ENCODE peak calls at places on chromosomes 6 and 20, in four cellular contexts. One of them, this sample, is unnamed.

GRCh38 chr20:32519367-32519730 is 65.8 kb downstream of the NOL4L start:
- DNase-seq in right atrium auricular region: no peak
- DNase-seq in Peyer's patch: no peak
- DNase-seq in CD4-positive, CD25-positive, alpha-beta regulatory T cell: no peak
- DNase-seq in this sample: no peak

GRCh38 chr6:75488026-75488425 is 5.6 kb downstream of the FILIP1 start:
- DNase-seq in CD4-positive, CD25-positive, alpha-beta regulatory T cell: no peak
- DNase-seq in right atrium auricular region: no peak
- DNase-seq in Peyer's patch: no peak
- DNase-seq in this sample: peak

GRCh38 chr6:84872996-84873395 is 108.6 kb upstream of the TBX18 start:
- DNase-seq in CD4-positive, CD25-positive, alpha-beta regulatory T cell: no peak
- DNase-seq in Peyer's patch: no peak
- DNase-seq in right atrium auricular region: no peak
- DNase-seq in this sample: peak

GRCh38 chr20:35539756-35540212 is 2.1 kb upstream of the ERGIC3 start:
- DNase-seq in CD4-positive, CD25-positive, alpha-beta regulatory T cell: peak
- DNase-seq in Peyer's patch: peak
- DNase-seq in right atrium auricular region: no peak
- DNase-seq in this sample: no peak

GRCh38 chr6:55276745-55277627 is 50.3 kb upstream of the GFRAL start:
- DNase-seq in Peyer's patch: no peak
- DNase-seq in CD4-positive, CD25-positive, alpha-beta regulatory T cell: no peak
- DNase-seq in right atrium auricular region: no peak
- DNase-seq in this sample: peak

GRCh38 chr6:163457637-163458561 is 43.4 kb downstream of the QKI start:
- DNase-seq in CD4-positive, CD25-positive, alpha-beta regulatory T cell: peak
- DNase-seq in right atrium auricular region: no peak
- DNase-seq in Peyer's patch: no peak
- DNase-seq in this sample: no peak

GRCh38 chr6:148370171-148370570 is 27.5 kb downstream of the SASH1 start:
- DNase-seq in right atrium auricular region: no peak
- DNase-seq in CD4-positive, CD25-positive, alpha-beta regulatory T cell: no peak
- DNase-seq in Peyer's patch: no peak
- DNase-seq in this sample: no peak

GRCh38 chr6:40171343-40171742 is 237.1 kb upstream of the MOCS1 start:
- DNase-seq in CD4-positive, CD25-positive, alpha-beta regulatory T cell: no peak
- DNase-seq in right atrium auricular region: no peak
- DNase-seq in Peyer's patch: no peak
- DNase-seq in this sample: no peak

GRCh38 chr6:87391334-87391733 is 16.4 kb upstream of the CFAP206 start:
- DNase-seq in right atrium auricular region: no peak
- DNase-seq in Peyer's patch: no peak
- DNase-seq in CD4-positive, CD25-positive, alpha-beta regulatory T cell: no peak
- DNase-seq in this sample: no peak

GRCh38 chr6:107786179-107786578 is 37.9 kb downstream of the SCML4 start:
- DNase-seq in right atrium auricular region: no peak
- DNase-seq in Peyer's patch: peak
- DNase-seq in CD4-positive, CD25-positive, alpha-beta regulatory T cell: no peak
- DNase-seq in this sample: no peak

GRCh38 chr6:83480470-83480869 is 31.9 kb upstream of the PRSS35 start:
- DNase-seq in CD4-positive, CD25-positive, alpha-beta regulatory T cell: no peak
- DNase-seq in right atrium auricular region: no peak
- DNase-seq in Peyer's patch: no peak
- DNase-seq in this sample: no peak

GRCh38 chr6:96391776-96392175 is 129.8 kb upstream of the UFL1 start:
- DNase-seq in Peyer's patch: no peak
- DNase-seq in CD4-positive, CD25-positive, alpha-beta regulatory T cell: no peak
- DNase-seq in right atrium auricular region: no peak
- DNase-seq in this sample: peak

GRCh38 chr6:136405410-136406029 is 115.9 kb upstream of the BCLAF1 start:
- DNase-seq in right atrium auricular region: no peak
- DNase-seq in CD4-positive, CD25-positive, alpha-beta regulatory T cell: no peak
- DNase-seq in Peyer's patch: no peak
- DNase-seq in this sample: no peak

GRCh38 chr20:32470025-32470861 is 112.1 kb downstream of the ASXL1 start:
- DNase-seq in CD4-positive, CD25-positive, alpha-beta regulatory T cell: no peak
- DNase-seq in Peyer's patch: no peak
- DNase-seq in right atrium auricular region: peak
- DNase-seq in this sample: no peak

GRCh38 chr6:96542702-96543101 is 20.2 kb upstream of the FHL5 start:
- DNase-seq in right atrium auricular region: no peak
- DNase-seq in CD4-positive, CD25-positive, alpha-beta regulatory T cell: peak
- DNase-seq in Peyer's patch: no peak
- DNase-seq in this sample: no peak

GRCh38 chr20:25364879-25365699 is 25.5 kb downstream of the ABHD12 start:
- DNase-seq in CD4-positive, CD25-positive, alpha-beta regulatory T cell: no peak
- DNase-seq in Peyer's patch: no peak
- DNase-seq in right atrium auricular region: no peak
- DNase-seq in this sample: no peak

GRCh38 chr20:25361287-25361683 is 29.4 kb downstream of the ABHD12 start:
- DNase-seq in Peyer's patch: no peak
- DNase-seq in right atrium auricular region: no peak
- DNase-seq in CD4-positive, CD25-positive, alpha-beta regulatory T cell: no peak
- DNase-seq in this sample: no peak

GRCh38 chr20:25360631-25361286 is 29.9 kb downstream of the ABHD12 start:
- DNase-seq in CD4-positive, CD25-positive, alpha-beta regulatory T cell: no peak
- DNase-seq in right atrium auricular region: no peak
- DNase-seq in Peyer's patch: no peak
- DNase-seq in this sample: no peak

GRCh38 chr20:25368526-25368925 is 22.1 kb downstream of the ABHD12 start:
- DNase-seq in right atrium auricular region: no peak
- DNase-seq in CD4-positive, CD25-positive, alpha-beta regulatory T cell: no peak
- DNase-seq in Peyer's patch: no peak
- DNase-seq in this sample: no peak

DNA sequence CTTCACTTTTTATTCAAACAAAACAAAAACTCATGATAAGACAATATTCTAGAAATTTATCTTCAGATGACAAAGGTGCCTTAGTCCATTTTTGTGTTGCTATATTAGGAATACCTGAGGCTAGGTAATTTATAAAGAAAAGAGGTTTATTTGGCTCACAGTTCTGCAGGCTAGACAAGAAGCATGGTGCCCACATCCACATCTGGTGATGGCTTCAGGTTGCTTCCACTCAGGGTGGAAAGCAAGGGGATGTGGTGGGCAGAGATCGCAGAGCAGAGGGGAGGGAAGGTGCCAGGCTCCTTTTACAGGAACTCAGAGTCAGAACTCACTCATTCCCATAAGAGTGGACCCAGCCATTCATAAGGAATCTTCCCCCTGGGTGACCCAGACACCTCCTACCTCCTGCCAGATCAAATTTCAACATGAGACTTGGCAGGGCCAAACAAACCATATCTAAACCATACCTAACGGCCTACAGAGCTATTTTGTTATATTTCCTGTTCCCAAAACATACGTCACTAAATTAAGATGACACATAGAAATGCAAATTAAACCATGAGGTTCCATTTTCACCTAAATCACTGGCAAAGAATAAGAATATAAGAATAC is 26.4 kb downstream of the ABHD12 start:
- DNase-seq in CD4-positive, CD25-positive, alpha-beta regulatory T cell: no peak
- DNase-seq in right atrium auricular region: no peak
- DNase-seq in Peyer's patch: no peak
- DNase-seq in this sample: no peak
- H3K27ac ChIP-seq in CD4-positive, CD25-positive, alpha-beta regulatory T cell: no peak
- H3K27ac ChIP-seq in right atrium auricular region: no peak
- H3K27ac ChIP-seq in Peyer's patch: no peak
- H3K27ac ChIP-seq in this sample: no peak

GRCh38 chr6:90365565-90366219 is 69.0 kb upstream of the BACH2 start:
- DNase-seq in CD4-positive, CD25-positive, alpha-beta regulatory T cell: no peak
- DNase-seq in Peyer's patch: no peak
- DNase-seq in right atrium auricular region: no peak
- DNase-seq in this sample: no peak

GRCh38 chr6:90369024-90369519 is 72.4 kb upstream of the BACH2 start:
- DNase-seq in Peyer's patch: no peak
- DNase-seq in CD4-positive, CD25-positive, alpha-beta regulatory T cell: no peak
- DNase-seq in right atrium auricular region: peak
- DNase-seq in this sample: no peak

GRCh38 chr6:90369651-90370050 is 73.0 kb upstream of the BACH2 start:
- DNase-seq in Peyer's patch: no peak
- DNase-seq in right atrium auricular region: no peak
- DNase-seq in CD4-positive, CD25-positive, alpha-beta regulatory T cell: no peak
- DNase-seq in this sample: no peak

GRCh38 chr6:90368601-90369000 is 72.0 kb upstream of the BACH2 start:
- DNase-seq in Peyer's patch: no peak
- DNase-seq in CD4-positive, CD25-positive, alpha-beta regulatory T cell: no peak
- DNase-seq in right atrium auricular region: no peak
- DNase-seq in this sample: no peak

GRCh38 chr6:90368001-90368400 is 71.4 kb upstream of the BACH2 start:
- DNase-seq in right atrium auricular region: no peak
- DNase-seq in Peyer's patch: no peak
- DNase-seq in CD4-positive, CD25-positive, alpha-beta regulatory T cell: no peak
- DNase-seq in this sample: no peak
- H3K27ac ChIP-seq in right atrium auricular region: no peak
- H3K27ac ChIP-seq in Peyer's patch: no peak
- H3K27ac ChIP-seq in CD4-positive, CD25-positive, alpha-beta regulatory T cell: no peak
- H3K27ac ChIP-seq in this sample: no peak

GRCh38 chr20:60073504-60073903 is 115.3 kb downstream of the CDH26 start:
- DNase-seq in Peyer's patch: no peak
- DNase-seq in CD4-positive, CD25-positive, alpha-beta regulatory T cell: no peak
- DNase-seq in right atrium auricular region: no peak
- DNase-seq in this sample: no peak

GRCh38 chr20:60074276-60074675 is 116.1 kb downstream of the CDH26 start:
- DNase-seq in Peyer's patch: no peak
- DNase-seq in right atrium auricular region: no peak
- DNase-seq in CD4-positive, CD25-positive, alpha-beta regulatory T cell: no peak
- DNase-seq in this sample: no peak

GRCh38 chr20:60080401-60080800 is 122.2 kb downstream of the CDH26 start:
- DNase-seq in Peyer's patch: no peak
- DNase-seq in CD4-positive, CD25-positive, alpha-beta regulatory T cell: no peak
- DNase-seq in right atrium auricular region: no peak
- DNase-seq in this sample: no peak

GRCh38 chr20:60073086-60073485 is 114.9 kb downstream of the CDH26 start:
- DNase-seq in CD4-positive, CD25-positive, alpha-beta regulatory T cell: no peak
- DNase-seq in Peyer's patch: no peak
- DNase-seq in right atrium auricular region: no peak
- DNase-seq in this sample: no peak

DNA sequence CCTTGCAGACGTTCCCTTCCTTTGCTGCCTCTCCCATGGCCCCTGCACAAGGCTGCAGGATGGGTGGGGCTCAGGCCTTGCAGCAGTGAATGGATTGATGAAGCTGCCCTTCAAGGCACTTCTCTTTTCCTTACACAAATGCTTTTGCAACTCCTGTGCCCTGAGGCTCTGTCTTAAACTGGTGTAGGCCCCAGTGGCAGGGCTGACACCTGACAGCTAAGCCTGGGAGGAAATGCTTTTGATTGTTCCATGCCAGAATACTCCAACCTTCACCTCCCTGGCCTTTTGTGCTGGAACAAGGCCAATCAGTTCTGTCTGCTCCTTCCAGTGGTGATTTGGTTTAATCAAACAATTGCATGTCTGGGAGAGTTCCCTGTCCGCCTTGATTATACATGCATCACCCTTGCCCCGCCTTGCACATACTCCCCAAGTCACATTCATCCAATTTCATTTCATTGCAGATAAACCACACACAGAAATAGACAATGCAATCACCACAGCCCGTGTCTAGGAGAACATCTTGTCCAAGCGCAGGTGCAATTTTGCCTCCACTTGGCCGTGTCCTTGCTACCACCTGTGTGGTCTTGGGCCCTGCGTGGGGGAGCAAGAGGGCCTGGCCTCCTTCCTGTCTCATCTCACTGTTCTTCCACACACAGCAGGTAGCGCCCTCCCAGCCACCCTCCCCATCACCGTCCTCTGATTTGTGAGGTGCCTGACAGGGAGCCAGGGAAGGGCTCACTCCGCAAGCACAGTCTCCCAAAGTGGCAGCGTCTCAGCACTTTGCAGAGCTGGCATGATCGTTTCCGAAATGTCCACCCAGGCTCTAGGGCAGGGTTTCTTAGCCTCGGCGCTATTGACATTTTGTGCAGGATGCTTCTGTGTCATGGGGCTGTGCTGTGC is 120.4 kb downstream of the CDH26 start:
- DNase-seq in right atrium auricular region: no peak
- DNase-seq in Peyer's patch: no peak
- DNase-seq in CD4-positive, CD25-positive, alpha-beta regulatory T cell: no peak
- DNase-seq in this sample: no peak
- H3K27ac ChIP-seq in right atrium auricular region: no peak
- H3K27ac ChIP-seq in Peyer's patch: no peak
- H3K27ac ChIP-seq in CD4-positive, CD25-positive, alpha-beta regulatory T cell: no peak
- H3K27ac ChIP-seq in this sample: no peak

GRCh38 chr20:44695295-44696230 is 19.6 kb upstream of the CCN5 start:
- DNase-seq in Peyer's patch: no peak
- DNase-seq in right atrium auricular region: no peak
- DNase-seq in CD4-positive, CD25-positive, alpha-beta regulatory T cell: no peak
- DNase-seq in this sample: no peak
- H3K27ac ChIP-seq in Peyer's patch: peak
- H3K27ac ChIP-seq in right atrium auricular region: peak
- H3K27ac ChIP-seq in CD4-positive, CD25-positive, alpha-beta regulatory T cell: no peak
- H3K27ac ChIP-seq in this sample: no peak

DNA sequence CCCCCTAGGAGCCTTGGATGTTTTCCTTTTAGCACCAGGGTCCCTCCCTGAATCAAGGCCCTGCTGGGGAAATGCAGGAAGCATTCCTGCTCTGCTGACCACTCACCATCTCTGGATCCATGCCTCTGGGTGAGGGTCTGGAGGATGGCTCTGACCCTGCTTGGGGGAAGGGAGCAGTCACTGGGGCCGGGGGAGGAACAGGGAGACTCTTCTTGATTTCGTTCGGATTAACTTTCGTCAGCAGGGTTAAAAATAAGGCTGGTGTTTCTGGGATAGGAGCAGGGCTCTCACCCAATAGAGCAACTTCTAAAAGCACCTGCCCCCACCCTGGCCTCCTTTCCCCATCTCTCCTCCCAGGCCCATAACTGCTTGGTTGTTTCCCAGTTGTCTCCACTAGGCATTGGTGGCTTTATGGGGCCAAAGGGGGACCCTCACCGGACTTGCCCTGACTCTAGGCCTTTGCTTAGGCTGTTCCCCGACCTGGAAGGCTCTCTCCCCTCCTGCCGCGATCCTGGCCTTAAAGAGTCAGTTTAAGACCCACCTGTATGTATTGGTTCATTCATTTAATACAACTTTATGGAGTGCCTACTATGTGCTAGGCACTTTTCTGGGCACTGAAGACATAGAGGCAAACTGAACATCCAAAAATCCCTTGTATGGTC is 63.0 kb downstream of the JPH2 start:
- DNase-seq in right atrium auricular region: no peak
- DNase-seq in Peyer's patch: no peak
- DNase-seq in CD4-positive, CD25-positive, alpha-beta regulatory T cell: no peak
- DNase-seq in this sample: no peak
- H3K27ac ChIP-seq in right atrium auricular region: peak
- H3K27ac ChIP-seq in Peyer's patch: peak
- H3K27ac ChIP-seq in CD4-positive, CD25-positive, alpha-beta regulatory T cell: no peak
- H3K27ac ChIP-seq in this sample: no peak

GRCh38 chr6:34315780-34316179 is 67.0 kb upstream of the SMIM29 start:
- DNase-seq in right atrium auricular region: no peak
- DNase-seq in CD4-positive, CD25-positive, alpha-beta regulatory T cell: no peak
- DNase-seq in Peyer's patch: no peak
- DNase-seq in this sample: no peak
- H3K27ac ChIP-seq in right atrium auricular region: peak
- H3K27ac ChIP-seq in CD4-positive, CD25-positive, alpha-beta regulatory T cell: no peak
- H3K27ac ChIP-seq in Peyer's patch: no peak
- H3K27ac ChIP-seq in this sample: no peak